ENCODE peak calls at places on chromosomes 4 and X, in six cellular contexts. Q is stimulated activated CD4-positive, alpha-beta T cell treated with anti-CD3 and anti-CD28 coated beads, Interleukin-1b, Interleukin-23, amount 100 ng/mL, for 1 hour; W is lower leg skin; O is activated CD4-positive, alpha-beta T cell treated with anti-CD3 and anti-CD28 coated beads for 36 hours; P is GM12891; I is frontal cortex. E is an unnamed sample.
A peak's percentile ranks its signal among the peaks of the same experiment; 100 is the strongest.

GRCh38 chr4:32161382-32161781 is 1441.2 kb downstream of the PCDH7 start:
- DNase-seq in W (no peak), P (no peak), I (no peak), O (no peak), Q (no peak), E (no peak)

GRCh38 chr4:102037566-102037965 is 247.0 kb downstream of the BANK1 start:
- DNase-seq in O (no peak), P (no peak), Q (no peak), I (no peak), W (no peak), E (no peak)

GRCh38 chr4:123807187-123807586 is 410.6 kb downstream of the SPRY1 start:
- DNase-seq in W (no peak), O (no peak), Q (no peak), I (no peak), P (no peak), E (no peak)

GRCh38 chr4:90536408-90536807 is 409.2 kb downstream of the CCSER1 start:
- DNase-seq in O (no peak), W (no peak), Q (no peak), P (no peak), I (no peak), E (no peak)

GRCh38 chrX:148755111-148755510 is 254.7 kb downstream of the AFF2 start:
- DNase-seq in Q (no peak), I (no peak), W (no peak), O (no peak), P (no peak), E (no peak)

GRCh38 chrX:153763298-153763932 is 634 bp upstream of the PLXNB3 start:
- DNase-seq in Q (no peak), P (no peak), O (no peak), I (no peak), W (no peak), E (no peak)

GRCh38 chrX:150047818-150048217 is 109.5 kb upstream of the EOLA2 start:
- DNase-seq in P (no peak), O (no peak), Q (no peak), W (no peak), I (no peak), E (no peak)

GRCh38 chr4:112058433-112058832 is 86.8 kb upstream of the FAM241A start:
- DNase-seq in P (no peak), O (no peak), W (no peak), Q (no peak), I (no peak), E (no peak)

GRCh38 chrX:154019061-154019621 is 561 bp downstream of the IRAK1 start:
- DNase-seq in I (no peak), Q (no peak), W (no peak), P (no peak), O (peak; percentile 39), E (no peak)

GRCh38 chr4:76733380-76733779 is 164.6 kb downstream of the SOWAHB start:
- DNase-seq in W (no peak), Q (no peak), I (no peak), O (peak; percentile 39), P (no peak), E (no peak)

GRCh38 chrX:9443327-9443726 is 21.5 kb upstream of the TBL1X start:
- DNase-seq in P (no peak), W (peak; percentile 64), I (no peak), Q (no peak), O (no peak), E (no peak)

GRCh38 chr4:13092702-13093101 is 391.4 kb downstream of the RAB28 start:
- DNase-seq in P (no peak), I (no peak), O (no peak), W (no peak), Q (no peak), E (no peak)

GRCh38 chr4:48906283-48907173 is at the start of gene OCIAD2:
- DNase-seq in O (peak; percentile 90), W (peak; percentile 91), Q (peak; percentile 51), I (peak; percentile 49), P (peak; percentile 71), E (no peak)

GRCh38 chr4:1177274-1178141 is 5.1 kb upstream of the SPON2 start:
- DNase-seq in W (peak; percentile 89), O (no peak), Q (no peak), I (no peak), P (no peak), E (no peak)

GRCh38 chrX:22360129-22360528 is 87.4 kb downstream of the CBLL2 start:
- DNase-seq in P (no peak), I (no peak), Q (no peak), O (no peak), W (no peak), E (no peak)

GRCh38 chr4:147833741-147834140 is 101.9 kb downstream of the ARHGAP10 start:
- DNase-seq in O (no peak), W (no peak), I (no peak), Q (no peak), P (no peak), E (no peak)

GRCh38 chr4:101259876-101260275 is 87.5 kb downstream of the PPP3CA start:
- DNase-seq in W (no peak), O (no peak), I (no peak), P (no peak), Q (no peak), E (no peak)

GRCh38 chr4:67892905-67893304 is 9.1 kb upstream of the TMPRSS11D start:
- DNase-seq in W (no peak), I (no peak), Q (no peak), O (no peak), P (no peak), E (no peak)

GRCh38 chr4:139523076-139523475 is 32.9 kb downstream of the SETD7 start:
- DNase-seq in P (no peak), Q (no peak), W (no peak), O (no peak), I (no peak), E (no peak)

GRCh38 chr4:184444953-184445309 is 29.4 kb downstream of the IRF2 start:
- DNase-seq in O (peak; percentile 67), I (no peak), P (no peak), Q (peak; percentile 10), W (no peak), E (no peak)

GRCh38 chr4:66571145-66571544 is 900.9 kb upstream of the EPHA5 start:
- DNase-seq in O (no peak), I (no peak), P (no peak), W (no peak), Q (no peak), E (no peak)

E was measured in HFF-Myc.